ENCODE peak calls at places on chromosomes 13 and 19, in six cellular contexts. O, I, B, Z, M and D are unnamed samples.

GRCh38 chr19:412356-413355 is 3.7 kb upstream of the C2CD4C start:
- DNase-seq in O (no peak), I (no peak), B (no peak), Z (no peak), M (no peak), D (no peak)

GRCh38 chr19:38304866-38305429 is 897 bp downstream of the C19orf33 start:
- DNase-seq in O (no peak), I (no peak), B (no peak), Z (no peak), M (no peak), D (peak; percentile 95)

GRCh38 chr19:5567360-5567970 is at the start of gene TINCR:
- DNase-seq in O (no peak), I (no peak), B (no peak), Z (no peak), M (no peak), D (no peak)

GRCh38 chr19:3243851-3244700 is 19.6 kb downstream of the CELF5 start:
- DNase-seq in O (peak; percentile 65), I (no peak), B (peak; percentile 19), Z (peak; percentile 26), M (no peak), D (peak; percentile 21)

GRCh38 chr13:69857188-69857821 is 250.3 kb upstream of the ATXN8OS start:
- DNase-seq in O (peak; percentile 57), I (peak; percentile 11), B (no peak), Z (no peak), M (no peak), D (no peak)

GRCh38 chr13:25886438-25887214 is 165.2 kb downstream of the SHISA2 start:
- DNase-seq in O (peak; percentile 53), I (peak; percentile 57), B (no peak), Z (no peak), M (no peak), D (no peak)

GRCh38 chr13:43401364-43401763 is 378.0 kb downstream of the DNAJC15 start:
- DNase-seq in O (no peak), I (no peak), B (no peak), Z (no peak), M (no peak), D (no peak)

GRCh38 chr13:63636231-63636993 is 2220.8 kb upstream of the PCDH20 start:
- DNase-seq in O (peak; percentile 7), I (no peak), B (no peak), Z (no peak), M (no peak), D (peak; percentile 0)